ENCODE peak calls at places on chromosomes 2 and 18, in five cellular contexts. One of them, this sample, is unnamed.

GRCh38 chr2:2892378-2892777 is 485.2 kb downstream of the EIPR1 start:
- DNase-seq in NCI-H524: no peak
- DNase-seq in hypothalamus: no peak
- DNase-seq in Kasumi-1: no peak
- DNase-seq in T-helper 22 cell: no peak
- DNase-seq in this sample: no peak

GRCh38 chr18:36187138-36187825 is at the start of gene MOCOS:
- DNase-seq in hypothalamus: peak
- DNase-seq in NCI-H524: no peak
- DNase-seq in Kasumi-1: no peak
- DNase-seq in T-helper 22 cell: peak
- DNase-seq in this sample: peak

GRCh38 chr18:10086458-10086857 is 172.6 kb downstream of the VAPA start:
- DNase-seq in Kasumi-1: no peak
- DNase-seq in NCI-H524: no peak
- DNase-seq in T-helper 22 cell: no peak
- DNase-seq in hypothalamus: no peak
- DNase-seq in this sample: no peak

GRCh38 chr2:9002637-9003365 is 683 bp downstream of the MBOAT2 start:
- DNase-seq in hypothalamus: peak
- DNase-seq in NCI-H524: peak
- DNase-seq in T-helper 22 cell: peak
- DNase-seq in Kasumi-1: no peak
- DNase-seq in this sample: peak

GRCh38 chr18:48569139-48569914 is 30.5 kb downstream of the CTIF start:
- DNase-seq in NCI-H524: no peak
- DNase-seq in hypothalamus: no peak
- DNase-seq in T-helper 22 cell: no peak
- DNase-seq in Kasumi-1: no peak
- DNase-seq in this sample: no peak

GRCh38 chr2:28160986-28161425 is 231.7 kb upstream of the FOSL2 start:
- DNase-seq in hypothalamus: no peak
- DNase-seq in Kasumi-1: no peak
- DNase-seq in T-helper 22 cell: no peak
- DNase-seq in NCI-H524: no peak
- DNase-seq in this sample: no peak

GRCh38 chr2:9757430-9758287 is 85.6 kb upstream of the TAF1B start:
- DNase-seq in NCI-H524: peak
- DNase-seq in hypothalamus: peak
- DNase-seq in T-helper 22 cell: no peak
- DNase-seq in Kasumi-1: no peak
- DNase-seq in this sample: no peak

GRCh38 chr2:34031097-34031496 is 432.0 kb upstream of the FAM98A start:
- DNase-seq in Kasumi-1: no peak
- DNase-seq in T-helper 22 cell: no peak
- DNase-seq in hypothalamus: no peak
- DNase-seq in NCI-H524: no peak
- DNase-seq in this sample: no peak

GRCh38 chr2:33134086-33134763 is 187.5 kb downstream of the LTBP1 start:
- DNase-seq in Kasumi-1: peak
- DNase-seq in hypothalamus: peak
- DNase-seq in NCI-H524: peak
- DNase-seq in T-helper 22 cell: no peak
- DNase-seq in this sample: no peak

GRCh38 chr2:201257941-201258665 is 2.2 kb upstream of the CASP8 start:
- DNase-seq in T-helper 22 cell: peak
- DNase-seq in NCI-H524: no peak
- DNase-seq in hypothalamus: no peak
- DNase-seq in Kasumi-1: peak
- DNase-seq in this sample: peak

GRCh38 chr2:42089340-42089925 is 41.6 kb downstream of the PKDCC start:
- DNase-seq in T-helper 22 cell: no peak
- DNase-seq in hypothalamus: no peak
- DNase-seq in NCI-H524: no peak
- DNase-seq in Kasumi-1: peak
- DNase-seq in this sample: peak

GRCh38 chr2:37356299-37356698 is 11.9 kb downstream of the QPCT start:
- DNase-seq in Kasumi-1: no peak
- DNase-seq in T-helper 22 cell: no peak
- DNase-seq in hypothalamus: no peak
- DNase-seq in NCI-H524: no peak
- DNase-seq in this sample: no peak

This sample was measured in CD8-positive, alpha-beta memory T cell.